ENCODE peak calls at places on chromosomes 3 and 15, in six cellular contexts. A is iPS-NIHi11; Z is ovary; I is WTC11; B is NCI-H1436; H is activated CD8-positive, alpha-beta memory T cell treated with anti-CD3 and anti-CD28 coated beads, Interleukin-2, amount 50 U/mL, for 4 hours. X is an unnamed sample.
A peak's percentile ranks its signal among the peaks of the same experiment; 100 is the strongest.

GRCh38 chr3:123064914-123065313 is 1.9 kb upstream of the PDIA5 start:
- DNase-seq in A (no peak), Z (no peak), I (no peak), B (no peak), H (no peak), X (no peak)

GRCh38 chr3:908839-909238 is 184.0 kb upstream of the CNTN6 start:
- DNase-seq in A (no peak), Z (no peak), I (no peak), B (no peak), H (no peak), X (no peak)

GRCh38 chr15:67685008-67685599 is 140.2 kb upstream of the SKOR1 start:
- DNase-seq in A (no peak), Z (no peak), I (no peak), B (peak; percentile 28), H (no peak), X (no peak)

GRCh38 chr3:185519021-185519420 is 20.2 kb upstream of the TMEM41A start:
- DNase-seq in A (no peak), Z (no peak), I (no peak), B (no peak), H (no peak), X (no peak)

GRCh38 chr3:194536883-194537637 is 50.3 kb upstream of the ATP13A3 start:
- DNase-seq in A (peak; percentile 45), Z (peak; percentile 20), I (no peak), B (peak; percentile 39), H (no peak), X (no peak)

GRCh38 chr3:73259841-73260240 is 198.4 kb downstream of the EBLN2 start:
- DNase-seq in A (no peak), Z (no peak), I (no peak), B (no peak), H (no peak), X (no peak)

GRCh38 chr3:13343601-13344000 is 76.5 kb downstream of the NUP210 start:
- DNase-seq in A (no peak), Z (no peak), I (no peak), B (no peak), H (no peak), X (no peak)

GRCh38 chr3:101603184-101603583 is 29.2 kb downstream of the PCNP start:
- DNase-seq in A (no peak), Z (no peak), I (no peak), B (no peak), H (no peak), X (no peak)

X was measured in ascending aorta.